ENCODE peak calls at places on chromosomes 2 and 18, in six cellular contexts. O, V, M, E, U and W are unnamed samples.

GRCh38 chr2:203915256-203915655 is 21.3 kb upstream of the ICOS start:
- DNase-seq in U (no peak), E (no peak), V (no peak), O (no peak), M (no peak), W (no peak)

GRCh38 chr18:9898792-9899549 is 13.2 kb downstream of the TXNDC2 start:
- DNase-seq in U (no peak), V (peak; percentile 75), M (no peak), O (no peak), E (no peak), W (no peak)

GRCh38 chr2:120953066-120953760 is 217.5 kb downstream of the GLI2 start:
- DNase-seq in O (no peak), V (no peak), M (no peak), U (no peak), E (no peak), W (peak; percentile 93)

GRCh38 chr2:66189598-66189997 is 245.3 kb upstream of the MEIS1 start:
- DNase-seq in V (no peak), U (no peak), O (no peak), E (no peak), M (no peak), W (no peak)

GRCh38 chr18:52130621-52131020 is 209.4 kb upstream of the DCC start:
- DNase-seq in E (no peak), O (no peak), V (no peak), U (no peak), M (no peak), W (no peak)

GRCh38 chr2:128468186-128468585 is 149.5 kb upstream of the HS6ST1 start:
- DNase-seq in U (no peak), O (no peak), M (no peak), E (no peak), V (no peak), W (no peak)

GRCh38 chr2:9310390-9310789 is 103.8 kb downstream of the ASAP2 start:
- DNase-seq in O (no peak), U (no peak), M (no peak), E (no peak), V (no peak), W (no peak)

GRCh38 chr2:101249826-101250225 is 2.9 kb upstream of the CNOT11 start:
- DNase-seq in O (no peak), V (no peak), U (no peak), E (no peak), M (no peak), W (no peak)

GRCh38 chr18:58870130-58870529 is 5.5 kb downstream of the ZNF532 start:
- DNase-seq in E (no peak), M (no peak), V (no peak), U (no peak), O (no peak), W (no peak)

GRCh38 chr2:61015971-61016370 is 1.5 kb upstream of the PEX13 start:
- DNase-seq in O (no peak), U (no peak), V (peak; percentile 47), E (no peak), M (no peak), W (no peak)

GRCh38 chr2:167404896-167405295 is 516.6 kb downstream of the XIRP2 start:
- DNase-seq in E (no peak), O (no peak), U (no peak), M (no peak), V (no peak), W (no peak)

GRCh38 chr2:172560721-172561120 is 4.8 kb downstream of the PDK1 start:
- DNase-seq in E (no peak), V (no peak), M (no peak), U (no peak), O (no peak), W (no peak)

GRCh38 chr18:55489034-55489741 is 98.8 kb downstream of the TCF4 start:
- DNase-seq in O (no peak), E (no peak), U (no peak), M (no peak), V (no peak), W (no peak)

GRCh38 chr18:77255426-77256105 is 5.9 kb downstream of the GALR1 start:
- DNase-seq in M (no peak), O (no peak), U (no peak), V (no peak), E (no peak), W (no peak)

GRCh38 chr2:14623241-14623640 is 9.3 kb upstream of the LRATD1 start:
- DNase-seq in E (no peak), U (no peak), M (no peak), V (no peak), O (no peak), W (no peak)

GRCh38 chr2:207952564-207953345 is 72.6 kb downstream of the PLEKHM3 start:
- DNase-seq in V (no peak), M (no peak), U (no peak), E (no peak), O (no peak), W (no peak)

GRCh38 chr2:43324589-43325447 is 98.4 kb upstream of the ZFP36L2 start:
- DNase-seq in M (no peak), E (no peak), V (no peak), U (no peak), O (no peak), W (no peak)

GRCh38 chr2:32832400-32832799 is 114.4 kb upstream of the LTBP1 start:
- DNase-seq in V (no peak), E (no peak), O (no peak), U (no peak), M (no peak), W (no peak)

GRCh38 chr2:211161236-211161635 is 604.8 kb downstream of the CPS1 start:
- DNase-seq in E (no peak), U (no peak), M (no peak), V (no peak), O (no peak), W (no peak)

GRCh38 chr2:229610871-229611270 is 103.5 kb downstream of the DNER start:
- DNase-seq in U (no peak), E (no peak), V (no peak), O (no peak), M (no peak), W (no peak)

GRCh38 chr2:23381498-23381897 is 3.5 kb upstream of the KLHL29 start:
- DNase-seq in M (no peak), V (no peak), U (no peak), O (no peak), E (no peak), W (no peak)

GRCh38 chr2:53640466-53640865 is 127.1 kb upstream of the CHAC2 start:
- DNase-seq in M (no peak), V (no peak), O (no peak), E (no peak), U (no peak), W (no peak)

GRCh38 chr2:203751886-203752285 is 45.4 kb downstream of the CD28 start:
- DNase-seq in E (no peak), U (no peak), V (no peak), O (no peak), M (no peak), W (no peak)

GRCh38 chr2:169636440-169637097 is 52.4 kb downstream of the PPIG start:
- DNase-seq in O (no peak), U (no peak), V (no peak), E (no peak), M (no peak), W (no peak)
- H3K36me3 ChIP-seq in O (peaks cover 63% of the 10 kb centered on the region), U (peaks cover 3% of the 10 kb centered on the region), V (peaks cover 49% of the 10 kb centered on the region), E (peaks cover 9% of the 10 kb centered on the region), M (peaks cover 8% of the 10 kb centered on the region), W (peaks cover 65% of the 10 kb centered on the region)

GRCh38 chr2:171514908-171515582 is 7.2 kb upstream of the CYBRD1 start:
- DNase-seq in O (no peak), V (no peak), M (no peak), E (no peak), U (no peak), W (no peak)
- H3K36me3 ChIP-seq in O (no peaks in the 10 kb centered on the region), V (no peaks in the 10 kb centered on the region), M (no peaks in the 10 kb centered on the region), E (no peaks in the 10 kb centered on the region), U (no peaks in the 10 kb centered on the region), W (no peaks in the 10 kb centered on the region)

DNA sequence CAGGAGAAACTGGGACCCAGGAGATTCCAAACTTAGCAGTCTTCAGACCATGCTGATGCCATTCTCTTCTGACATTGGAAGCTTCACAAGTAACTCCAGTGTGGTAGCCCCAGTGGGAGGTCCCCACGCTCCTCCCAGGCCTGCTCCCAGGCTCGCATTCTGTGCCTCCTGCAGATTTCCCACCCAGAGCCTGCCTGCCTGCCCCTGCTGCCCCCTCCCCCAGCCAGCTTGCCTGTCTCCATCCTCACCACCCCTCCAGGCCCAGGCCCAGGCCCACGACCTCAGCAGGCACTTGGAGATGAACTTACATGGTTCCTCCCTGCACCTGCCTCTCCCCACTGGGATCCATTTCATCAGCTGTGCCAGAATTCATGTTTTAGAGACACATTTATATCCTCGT is 150.4 kb downstream of the SNTG2 start:
- DNase-seq in O (no peak), M (no peak), U (no peak), E (no peak), V (no peak), W (no peak)
- H3K36me3 ChIP-seq in O (no peaks in the 10 kb centered on the region), M (no peaks in the 10 kb centered on the region), U (peaks cover 8% of the 10 kb centered on the region), E (no peaks in the 10 kb centered on the region), V (no peaks in the 10 kb centered on the region), W (no peaks in the 10 kb centered on the region)

GRCh38 chr2:47145466-47145865 is 9.6 kb downstream of the STPG4 start:
- DNase-seq in V (no peak), M (no peak), O (no peak), E (no peak), U (no peak), W (no peak)
- H3K36me3 ChIP-seq in V (no peaks in the 10 kb centered on the region), M (peaks cover 7% of the 10 kb centered on the region), O (peaks cover 7% of the 10 kb centered on the region), E (no peaks in the 10 kb centered on the region), U (no peaks in the 10 kb centered on the region), W (no peaks in the 10 kb centered on the region)

GRCh38 chr2:68799615-68800400 is 65.2 kb downstream of the ARHGAP25 start:
- DNase-seq in E (no peak), U (no peak), M (no peak), V (no peak), O (no peak), W (no peak)
- H3K36me3 ChIP-seq in E (peaks cover 58% of the 10 kb centered on the region), U (no peaks in the 10 kb centered on the region), M (no peaks in the 10 kb centered on the region), V (no peaks in the 10 kb centered on the region), O (no peaks in the 10 kb centered on the region), W (no peaks in the 10 kb centered on the region)

GRCh38 chr2:117976581-117976980 is 37.3 kb downstream of the CCDC93 start:
- DNase-seq in U (no peak), V (no peak), E (no peak), M (no peak), O (no peak), W (no peak)
- H3K36me3 ChIP-seq in U (no peaks in the 10 kb centered on the region), V (peaks cover 85% of the 10 kb centered on the region), E (peaks cover 40% of the 10 kb centered on the region), M (peaks cover 6% of the 10 kb centered on the region), O (peaks cover 49% of the 10 kb centered on the region), W (no peaks in the 10 kb centered on the region)

DNA sequence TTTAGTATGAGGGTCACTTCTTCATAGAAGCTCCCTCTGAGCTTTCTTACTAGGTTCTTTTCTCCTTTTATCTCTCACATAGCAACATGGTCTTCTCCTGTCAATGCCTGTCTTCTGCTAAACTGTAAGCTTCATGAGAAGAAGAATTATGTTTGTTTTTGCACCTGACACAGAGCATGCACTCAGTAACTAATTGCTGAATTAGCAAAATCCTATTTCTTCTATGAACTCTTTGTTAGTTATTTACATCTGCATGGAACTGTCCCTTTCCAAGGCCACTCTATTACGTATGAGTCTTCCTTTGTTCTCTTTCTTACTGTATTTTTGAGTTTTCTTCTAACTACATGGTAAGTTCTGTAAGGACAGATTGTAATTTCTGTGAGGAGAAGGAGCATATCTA is 63.4 kb downstream of the THSD7B start:
- DNase-seq in U (no peak), V (no peak), M (no peak), E (no peak), O (no peak), W (no peak)
- H3K36me3 ChIP-seq in U (no peaks in the 10 kb centered on the region), V (no peaks in the 10 kb centered on the region), M (no peaks in the 10 kb centered on the region), E (no peaks in the 10 kb centered on the region), O (no peaks in the 10 kb centered on the region), W (no peaks in the 10 kb centered on the region)